ENCODE peak calls at places on chromosomes 5 and 9, in six cellular contexts. E is neuronal stem cell, L is IMR-90, J is H1, T is H9, V is mesenchymal stem cell. S is an unnamed sample.

GRCh38 chr9:129597355-129598088 is 23.4 kb downstream of the C9orf50 start:
- DNase-seq in E (peak), L (peak), J (no peak), T (peak), V (peak), S (peak)

GRCh38 chr5:93250431-93250830 is 330.6 kb downstream of the NR2F1-AS1 start:
- DNase-seq in E (no peak), L (no peak), J (no peak), T (no peak), V (no peak), S (no peak)

GRCh38 chr9:37840560-37841194 is 40.1 kb downstream of the DCAF10 start:
- DNase-seq in E (no peak), L (peak), J (no peak), T (no peak), V (peak), S (peak)

GRCh38 chr9:84744726-84745125 is 75.2 kb downstream of the NTRK2 start:
- DNase-seq in E (no peak), L (no peak), J (no peak), T (no peak), V (no peak), S (no peak)

GRCh38 chr5:14016549-14016948 is 72.1 kb upstream of the DNAH5 start:
- DNase-seq in E (no peak), L (no peak), J (no peak), T (no peak), V (no peak), S (no peak)

GRCh38 chr5:116442095-116442534 is 132.5 kb downstream of the SEMA6A start:
- DNase-seq in E (no peak), L (peak), J (no peak), T (peak), V (no peak), S (no peak)

GRCh38 chr9:9791621-9792020 is 821.2 kb downstream of the PTPRD start:
- DNase-seq in E (no peak), L (no peak), J (no peak), T (no peak), V (peak), S (no peak)

GRCh38 chr9:104743377-104743985 is 4.0 kb upstream of the NIPSNAP3A start:
- DNase-seq in E (peak), L (peak), J (no peak), T (no peak), V (peak), S (peak)

GRCh38 chr5:34657550-34657921 is 1.4 kb downstream of the RAI14 start:
- DNase-seq in E (no peak), L (peak), J (no peak), T (no peak), V (peak), S (peak)

GRCh38 chr5:153896701-153897100 is 142.0 kb downstream of the FAM114A2 start:
- DNase-seq in E (no peak), L (peak), J (no peak), T (no peak), V (peak), S (no peak)

GRCh38 chr9:1759901-1760300 is 255.2 kb upstream of the SMARCA2 start:
- DNase-seq in E (no peak), L (no peak), J (no peak), T (peak), V (no peak), S (peak)

GRCh38 chr5:149405550-149406202 is 26.6 kb upstream of the IL17B start:
- DNase-seq in E (no peak), L (no peak), J (no peak), T (no peak), V (peak), S (no peak)

GRCh38 chr5:6581559-6582426 is 51.1 kb downstream of the NSUN2 start:
- DNase-seq in E (no peak), L (no peak), J (no peak), T (no peak), V (no peak), S (no peak)

GRCh38 chr5:141760193-141760592 is 78.2 kb upstream of the ARAP3 start:
- DNase-seq in E (no peak), L (no peak), J (no peak), T (no peak), V (no peak), S (no peak)

GRCh38 chr5:95347516-95348140 is 43.5 kb upstream of the FAM81B start:
- DNase-seq in E (no peak), L (no peak), J (no peak), T (no peak), V (no peak), S (no peak)

GRCh38 chr9:112819635-112820496 is 69.3 kb downstream of the SNX30 start:
- DNase-seq in E (peak), L (peak), J (no peak), T (peak), V (peak), S (peak)

GRCh38 chr9:86695904-86696424 is 251.3 kb downstream of the GAS1 start:
- DNase-seq in E (no peak), L (peak), J (no peak), T (no peak), V (no peak), S (no peak)

GRCh38 chr9:114072181-114073140 is 5.6 kb downstream of the AMBP start:
- DNase-seq in E (no peak), L (peak), J (no peak), T (no peak), V (no peak), S (no peak)

GRCh38 chr5:45491368-45491767 is 204.8 kb downstream of the HCN1 start:
- DNase-seq in E (no peak), L (no peak), J (no peak), T (no peak), V (no peak), S (no peak)

GRCh38 chr5:176533390-176533789 is 3.8 kb downstream of the RNF44 start:
- DNase-seq in E (no peak), L (no peak), J (no peak), T (no peak), V (no peak), S (no peak)

GRCh38 chr5:86971034-86971511 is 296.6 kb upstream of the RASA1 start:
- DNase-seq in E (no peak), L (peak), J (no peak), T (no peak), V (peak), S (peak)

GRCh38 chr9:16575142-16575877 is 295.2 kb downstream of the BNC2 start:
- DNase-seq in E (no peak), L (no peak), J (no peak), T (no peak), V (no peak), S (no peak)

GRCh38 chr9:70478963-70479641 is 64.6 kb upstream of the KLF9 start:
- DNase-seq in E (no peak), L (peak), J (no peak), T (no peak), V (peak), S (no peak)

GRCh38 chr9:112059145-112059979 is 115.7 kb downstream of the SUSD1 start:
- DNase-seq in E (no peak), L (peak), J (no peak), T (no peak), V (peak), S (peak)

GRCh38 chr9:133641861-133642595 is 5.9 kb downstream of the DBH start:
- DNase-seq in E (no peak), L (no peak), J (no peak), T (no peak), V (no peak), S (no peak)

GRCh38 chr5:120240716-120241115 is 223.4 kb upstream of the PRR16 start:
- DNase-seq in E (no peak), L (peak), J (no peak), T (no peak), V (peak), S (no peak)

GRCh38 chr9:79053613-79054012 is 518.2 kb upstream of the TLE4 start:
- DNase-seq in E (no peak), L (no peak), J (no peak), T (no peak), V (peak), S (no peak)

GRCh38 chr9:122219856-122220672 is 8.7 kb downstream of the LHX6 start:
- DNase-seq in E (no peak), L (no peak), J (no peak), T (no peak), V (no peak), S (no peak)

DNA sequence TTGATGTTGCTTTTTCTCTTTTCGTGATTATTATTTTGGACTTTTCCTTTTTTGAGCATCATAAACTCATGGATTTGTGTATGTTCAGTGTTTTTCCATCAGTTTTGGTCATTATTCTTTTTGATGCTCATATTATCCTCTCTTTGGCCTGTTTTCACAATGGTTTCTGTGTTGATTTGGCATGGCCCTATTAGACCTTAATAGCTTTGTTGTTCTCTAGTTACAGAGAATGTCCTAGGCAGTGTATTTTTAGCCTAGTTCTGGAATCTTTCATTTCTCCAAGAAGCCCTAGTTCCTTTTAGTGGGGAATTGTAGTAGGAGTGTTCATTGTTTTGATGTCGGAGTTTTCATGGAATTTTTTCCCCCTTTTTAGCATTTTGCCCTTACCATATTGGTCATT is 41.3 kb upstream of the ROPN1L start:
- DNase-seq in E (no peak), L (no peak), J (no peak), T (no peak), V (no peak), S (no peak)
- H3K27ac ChIP-seq in E (no peak), L (no peak), J (no peak), T (no peak), V (no peak), S (no peak)

GRCh38 chr9:74500584-74500924 is 3.4 kb downstream of the RORB start:
- DNase-seq in E (peak), L (no peak), J (no peak), T (peak), V (no peak), S (no peak)
- H2AFZ ChIP-seq in E (peak), L (no peak), J (peak), T (peak), V (no peak), S (no peak)

DNA sequence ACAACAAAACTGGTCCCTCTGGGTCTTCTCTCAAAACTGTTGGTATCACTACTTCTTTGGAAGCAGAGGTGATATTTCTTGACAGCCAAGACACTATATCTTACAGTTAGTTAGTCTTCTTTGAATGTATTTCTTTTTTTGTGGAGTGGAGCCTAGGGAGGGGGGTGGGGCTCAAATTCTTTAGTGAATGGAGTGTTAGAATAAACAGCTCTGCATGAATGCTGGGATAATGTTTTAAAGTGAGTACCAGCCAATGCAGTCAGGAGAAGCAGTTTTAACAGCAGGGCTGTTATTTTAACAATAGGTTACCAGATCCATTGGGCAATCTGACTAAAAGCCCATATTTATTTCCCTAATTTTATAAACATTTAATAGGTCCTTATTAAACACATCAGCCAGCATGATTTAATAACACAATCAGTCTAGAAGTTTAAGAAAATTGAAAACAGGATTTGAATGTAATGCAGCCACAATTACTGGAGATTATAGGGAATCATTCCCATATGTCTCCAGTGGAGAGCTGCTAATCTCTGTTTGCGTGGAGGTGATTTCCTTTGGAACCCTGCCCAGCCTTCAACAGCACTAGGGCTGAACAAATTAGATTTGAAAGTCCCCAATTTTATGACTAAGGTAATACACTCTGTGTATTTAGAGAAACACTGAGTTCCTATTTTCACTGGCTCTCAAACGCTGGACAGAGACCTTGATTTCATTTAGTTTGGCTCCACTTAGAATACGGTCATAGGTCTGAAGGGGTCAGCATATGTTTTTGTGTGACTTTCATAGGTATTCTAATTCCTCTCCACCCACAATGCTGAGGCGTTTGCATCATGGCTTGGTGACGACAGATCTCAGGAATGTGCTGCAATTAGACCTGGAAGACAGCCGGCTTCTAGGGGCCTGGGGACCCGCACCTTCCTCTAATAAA is 508.5 kb downstream of the EBF1 start:
- DNase-seq in E (peak), L (no peak), J (no peak), T (peak), V (peak), S (no peak)
- H2BK5ac ChIP-seq in E (no peak), L (no peak), J (no peak), T (no peak), V (no peak), S (no peak)

DNA sequence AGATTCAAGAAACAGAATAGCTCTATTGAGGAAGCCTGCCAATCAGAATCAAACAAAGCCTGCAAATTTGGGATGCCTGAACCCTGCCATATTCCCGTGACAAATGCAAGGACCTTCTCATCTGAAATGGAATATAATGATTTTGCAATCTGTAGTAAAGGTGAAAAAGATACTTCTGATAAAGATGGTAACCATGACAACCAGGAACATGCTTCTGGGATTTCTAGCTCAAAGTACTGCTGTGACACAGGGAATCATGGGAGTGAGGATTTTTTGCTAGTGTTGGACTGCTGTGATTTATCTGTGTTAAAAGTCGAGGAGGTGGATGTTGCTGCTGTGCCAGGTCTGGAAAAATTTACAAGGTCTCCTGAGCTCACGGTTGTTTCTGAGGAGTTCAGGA is 33.4 kb downstream of the AOPEP start:
- DNase-seq in E (no peak), L (no peak), J (no peak), T (no peak), V (no peak), S (no peak)
- H3K27ac ChIP-seq in E (no peak), L (no peak), J (no peak), T (no peak), V (no peak), S (no peak)

GRCh38 chr5:44388504-44389409 is 463 bp downstream of the FGF10 start:
- DNase-seq in E (no peak), L (peak), J (no peak), T (peak), V (peak), S (no peak)

GRCh38 chr5:44387391-44387790 is 1.8 kb downstream of the FGF10 start:
- DNase-seq in E (no peak), L (no peak), J (no peak), T (no peak), V (no peak), S (no peak)

GRCh38 chr5:44389410-44389879 is at the start of gene FGF10:
- DNase-seq in E (peak), L (no peak), J (peak), T (peak), V (peak), S (no peak)

GRCh38 chr5:44387911-44388310 is 1.3 kb downstream of the FGF10 start:
- DNase-seq in E (no peak), L (no peak), J (no peak), T (peak), V (no peak), S (no peak)

GRCh38 chr5:44390332-44390731 is 1.1 kb upstream of the FGF10 start:
- DNase-seq in E (no peak), L (no peak), J (no peak), T (no peak), V (no peak), S (no peak)
- H2AFZ ChIP-seq in E (peak), L (no peak), J (peak), T (no peak), V (no peak), S (no peak)

GRCh38 chr9:8136477-8136876 is 336.9 kb upstream of the DMAC1 start:
- DNase-seq in E (no peak), L (no peak), J (no peak), T (no peak), V (no peak), S (no peak)
- H2BK5ac ChIP-seq in E (no peak), L (no peak), J (no peak), T (no peak), V (no peak), S (no peak)

GRCh38 chr5:9284272-9284671 is 261.6 kb downstream of the SEMA5A start:
- DNase-seq in E (no peak), L (no peak), J (no peak), T (no peak), V (no peak), S (no peak)
- H3K27ac ChIP-seq in E (no peak), L (no peak), J (no peak), T (no peak), V (no peak), S (no peak)